ENCODE peak calls at places on chromosomes 16 and 17, in eight cellular contexts. P is aorta; I is Daoy; T is NCI-H1092; Z is naive B cell; R is stimulated activated CD8-positive, alpha-beta memory T cell treated with anti-CD3 and anti-CD28 coated beads, Interleukin-4, amount 100 ng/mL, for 1 hour; V is C1 segment of cervical spinal cord; U is mammary epithelial cell. L is an unnamed sample.

GRCh38 chr16:85551319-85551978 is 61.7 kb upstream of the GSE1 start:
- DNase-seq in V (no peak), R (no peak), I (no peak), P (no peak), T (no peak), Z (no peak), U (no peak), L (peak; percentile 16)

GRCh38 chr16:9238346-9238745 is 146.9 kb downstream of the HAPSTR1 start:
- DNase-seq in V (no peak), R (no peak), I (no peak), P (no peak), T (no peak), Z (no peak), U (no peak), L (no peak)

GRCh38 chr17:61009619-61010018 is 332.0 kb downstream of the BCAS3 start:
- DNase-seq in Z (no peak), R (no peak), P (no peak), T (no peak), I (peak; percentile 1), V (no peak), U (no peak), L (no peak)

GRCh38 chr17:15261063-15261817 is 3.9 kb downstream of the PMP22 start:
- DNase-seq in V (peak; percentile 82), U (peak; percentile 54), R (no peak), T (no peak), Z (no peak), I (peak; percentile 77), P (peak; percentile 80), L (no peak)

GRCh38 chr17:35588196-35588920 is 1.2 kb downstream of the AP2B1 start:
- DNase-seq in R (no peak), V (no peak), P (no peak), I (peak; percentile 88), Z (no peak), U (peak; percentile 92), T (no peak), L (no peak)

GRCh38 chr17:81914103-81914850 is 3.1 kb upstream of the PCYT2 start:
- DNase-seq in U (no peak), I (no peak), R (no peak), P (no peak), T (no peak), V (no peak), Z (no peak), L (no peak)

GRCh38 chr16:67800252-67801046 is 5.9 kb downstream of the RANBP10 start:
- DNase-seq in T (no peak), U (no peak), I (no peak), Z (no peak), V (no peak), R (no peak), P (no peak), L (no peak)

GRCh38 chr17:3015890-3016289 is 47.5 kb downstream of the OR1D5 start:
- DNase-seq in T (no peak), P (no peak), Z (no peak), U (no peak), V (no peak), R (no peak), I (no peak), L (no peak)

GRCh38 chr16:22141746-22142145 is 20.6 kb upstream of the SDR42E2 start:
- DNase-seq in Z (no peak), P (no peak), T (no peak), I (no peak), R (no peak), U (peak; percentile 13), V (no peak), L (no peak)